ENCODE peak calls at places on chromosome 19, in five cellular contexts. One of them, this sample, is unnamed.
A peak's percentile ranks its signal among the peaks of the same experiment; 100 is the strongest.

GRCh38 chr19:11142528-11143171 is 12.9 kb downstream of the SPC24 start:
- DNase-seq in IMR-90: peak; percentile 95
- DNase-seq in breast epithelium: peak; percentile 81
- DNase-seq in tibial nerve: peak; percentile 83
- DNase-seq in esophagus muscularis mucosa: peak; percentile 96
- DNase-seq in this sample: peak; percentile 92

GRCh38 chr19:55590621-55591020 is 8.7 kb downstream of the FIZ1 start:
- DNase-seq in esophagus muscularis mucosa: no peak
- DNase-seq in IMR-90: no peak
- DNase-seq in tibial nerve: no peak
- DNase-seq in breast epithelium: no peak
- DNase-seq in this sample: no peak

GRCh38 chr19:41531438-41532311 is 44.3 kb upstream of the CEACAM21 start:
- DNase-seq in IMR-90: peak; percentile 31
- DNase-seq in tibial nerve: peak; percentile 85
- DNase-seq in breast epithelium: peak; percentile 83
- DNase-seq in esophagus muscularis mucosa: peak; percentile 93
- DNase-seq in this sample: peak; percentile 72

GRCh38 chr19:48724796-48725753 is 5.5 kb upstream of the MAMSTR start:
- DNase-seq in breast epithelium: no peak
- DNase-seq in tibial nerve: peak; percentile 82
- DNase-seq in IMR-90: peak; percentile 93
- DNase-seq in esophagus muscularis mucosa: no peak
- DNase-seq in this sample: no peak

GRCh38 chr19:15445227-15445605 is 4.5 kb downstream of the WIZ start:
- DNase-seq in esophagus muscularis mucosa: no peak
- DNase-seq in tibial nerve: no peak
- DNase-seq in IMR-90: no peak
- DNase-seq in breast epithelium: no peak
- DNase-seq in this sample: no peak

GRCh38 chr19:11453468-11454341 is 18.3 kb downstream of the PRKCSH start:
- DNase-seq in IMR-90: no peak
- DNase-seq in esophagus muscularis mucosa: no peak
- DNase-seq in breast epithelium: no peak
- DNase-seq in tibial nerve: no peak
- DNase-seq in this sample: no peak

GRCh38 chr19:16677060-16677459 is 16.1 kb downstream of the TMEM38A start:
- DNase-seq in esophagus muscularis mucosa: no peak
- DNase-seq in IMR-90: no peak
- DNase-seq in breast epithelium: no peak
- DNase-seq in tibial nerve: no peak
- DNase-seq in this sample: no peak

GRCh38 chr19:47284324-47284899 is 9.7 kb downstream of the INAFM1 start:
- DNase-seq in tibial nerve: peak; percentile 89
- DNase-seq in esophagus muscularis mucosa: no peak
- DNase-seq in IMR-90: peak; percentile 68
- DNase-seq in breast epithelium: no peak
- DNase-seq in this sample: no peak

GRCh38 chr19:31500540-31500830 is 151.2 kb upstream of the TSHZ3 start:
- DNase-seq in breast epithelium: no peak
- DNase-seq in esophagus muscularis mucosa: no peak
- DNase-seq in IMR-90: no peak
- DNase-seq in tibial nerve: no peak
- DNase-seq in this sample: no peak

GRCh38 chr19:45632468-45633196 is 6.6 kb downstream of the EML2 start:
- DNase-seq in IMR-90: peak; percentile 89
- DNase-seq in breast epithelium: peak; percentile 68
- DNase-seq in tibial nerve: peak; percentile 18
- DNase-seq in esophagus muscularis mucosa: no peak
- DNase-seq in this sample: peak; percentile 46

GRCh38 chr19:11027381-11027780 is 61.9 kb upstream of the LDLR start:
- DNase-seq in IMR-90: no peak
- DNase-seq in breast epithelium: no peak
- DNase-seq in tibial nerve: no peak
- DNase-seq in esophagus muscularis mucosa: no peak
- DNase-seq in this sample: no peak

GRCh38 chr19:42846597-42846996 is 32.9 kb downstream of the PSG1 start:
- DNase-seq in breast epithelium: no peak
- DNase-seq in tibial nerve: no peak
- DNase-seq in IMR-90: peak; percentile 31
- DNase-seq in esophagus muscularis mucosa: no peak
- DNase-seq in this sample: no peak

GRCh38 chr19:46283771-46284170 is 13.1 kb upstream of the HIF3A start:
- DNase-seq in IMR-90: no peak
- DNase-seq in esophagus muscularis mucosa: no peak
- DNase-seq in tibial nerve: no peak
- DNase-seq in breast epithelium: no peak
- DNase-seq in this sample: no peak

GRCh38 chr19:33459691-33460090 is 61.9 kb downstream of the PEPD start:
- DNase-seq in tibial nerve: no peak
- DNase-seq in IMR-90: no peak
- DNase-seq in esophagus muscularis mucosa: no peak
- DNase-seq in breast epithelium: peak; percentile 27
- DNase-seq in this sample: no peak

GRCh38 chr19:45406165-45406956 is at the start of gene POLR1G:
- DNase-seq in breast epithelium: peak; percentile 75
- DNase-seq in tibial nerve: peak; percentile 64
- DNase-seq in IMR-90: peak; percentile 75
- DNase-seq in esophagus muscularis mucosa: peak; percentile 95
- DNase-seq in this sample: peak; percentile 83

GRCh38 chr19:7655581-7655980 is 13.3 kb upstream of the RETN start:
- DNase-seq in tibial nerve: no peak
- DNase-seq in breast epithelium: no peak
- DNase-seq in IMR-90: no peak
- DNase-seq in esophagus muscularis mucosa: no peak
- DNase-seq in this sample: no peak

GRCh38 chr19:7658219-7658686 is 10.6 kb upstream of the RETN start:
- DNase-seq in tibial nerve: no peak
- DNase-seq in esophagus muscularis mucosa: no peak
- DNase-seq in IMR-90: no peak
- DNase-seq in breast epithelium: no peak
- DNase-seq in this sample: no peak

GRCh38 chr19:7657047-7657779 is 11.6 kb upstream of the RETN start:
- DNase-seq in breast epithelium: no peak
- DNase-seq in tibial nerve: no peak
- DNase-seq in esophagus muscularis mucosa: no peak
- DNase-seq in IMR-90: no peak
- DNase-seq in this sample: no peak

GRCh38 chr19:7652061-7652641 is 15.2 kb downstream of the STXBP2 start:
- DNase-seq in tibial nerve: peak; percentile 73
- DNase-seq in breast epithelium: peak; percentile 92
- DNase-seq in IMR-90: peak; percentile 60
- DNase-seq in esophagus muscularis mucosa: peak; percentile 97
- DNase-seq in this sample: peak; percentile 79

GRCh38 chr19:7654401-7654800 is 14.4 kb upstream of the RETN start:
- DNase-seq in breast epithelium: no peak
- DNase-seq in IMR-90: peak; percentile 5
- DNase-seq in tibial nerve: no peak
- DNase-seq in esophagus muscularis mucosa: no peak
- DNase-seq in this sample: no peak
- H3K27me3 ChIP-seq in breast epithelium: no peaks in the 10 kb centered on the region
- H3K27me3 ChIP-seq in IMR-90: peaks cover 9% of the 10 kb centered on the region
- H3K27me3 ChIP-seq in tibial nerve: peaks cover 21% of the 10 kb centered on the region
- H3K27me3 ChIP-seq in esophagus muscularis mucosa: no peaks in the 10 kb centered on the region
- H3K27me3 ChIP-seq in this sample: no peaks in the 10 kb centered on the region

GRCh38 chr19:58400916-58401824 is 5.7 kb downstream of the RNF225 start:
- DNase-seq in tibial nerve: peak; percentile 100
- DNase-seq in esophagus muscularis mucosa: peak; percentile 100
- DNase-seq in breast epithelium: peak; percentile 100
- DNase-seq in IMR-90: peak; percentile 99
- DNase-seq in this sample: peak; percentile 100
- TF ChIP-seq POLR2A in tibial nerve: peak; percentile 69
- TF ChIP-seq POLR2A in esophagus muscularis mucosa: no peak
- TF ChIP-seq POLR2A in breast epithelium: no peak
- TF ChIP-seq POLR2A in IMR-90: peak; percentile 89
- TF ChIP-seq POLR2A in this sample: peak; percentile 52

GRCh38 chr19:6577410-6578125 is 13.4 kb downstream of the CD70 start:
- DNase-seq in esophagus muscularis mucosa: no peak
- DNase-seq in tibial nerve: no peak
- DNase-seq in IMR-90: no peak
- DNase-seq in breast epithelium: no peak
- DNase-seq in this sample: no peak
- H3K27me3 ChIP-seq in esophagus muscularis mucosa: no peaks in the 10 kb centered on the region
- H3K27me3 ChIP-seq in tibial nerve: no peaks in the 10 kb centered on the region
- H3K27me3 ChIP-seq in IMR-90: no peaks in the 10 kb centered on the region
- H3K27me3 ChIP-seq in breast epithelium: peaks cover 1% of the 10 kb centered on the region
- H3K27me3 ChIP-seq in this sample: no peaks in the 10 kb centered on the region

DNA sequence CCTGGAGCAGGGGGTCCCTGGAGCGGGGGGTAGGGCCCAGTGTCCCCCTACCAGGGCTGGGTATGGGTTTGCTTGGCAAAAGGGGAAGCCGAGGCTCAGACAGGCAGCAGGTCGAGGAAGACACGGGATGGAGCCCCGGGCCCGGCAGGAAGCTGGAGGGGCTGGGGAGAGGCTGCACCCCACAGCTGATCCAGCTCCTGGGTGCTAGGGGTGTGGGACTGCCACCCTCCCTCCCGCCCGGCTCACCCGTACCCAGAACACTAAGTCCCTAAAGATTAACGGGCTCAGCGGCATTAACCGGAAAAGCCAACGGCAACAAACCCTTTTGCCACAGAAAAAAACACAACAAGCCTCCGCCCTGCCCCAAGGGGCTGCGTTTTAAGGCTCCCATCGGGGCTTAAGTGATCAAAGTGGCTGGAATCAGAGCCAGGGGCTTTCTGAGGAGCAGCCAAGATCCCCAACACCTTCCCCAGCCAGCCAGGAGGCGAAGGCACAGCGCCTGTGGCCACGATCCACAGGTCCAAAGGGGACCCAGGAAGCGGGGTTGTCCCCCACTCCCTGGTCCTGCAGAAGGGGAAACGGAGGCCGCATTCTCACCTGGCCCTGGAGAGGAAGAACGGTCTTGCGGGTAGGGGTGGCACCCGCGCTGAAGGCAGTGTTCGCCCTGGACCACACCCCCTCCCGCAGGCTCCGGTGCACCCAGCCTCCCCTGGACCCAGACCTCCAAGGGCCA is 5.3 kb downstream of the TCF3 start:
- DNase-seq in esophagus muscularis mucosa: no peak
- DNase-seq in breast epithelium: no peak
- DNase-seq in tibial nerve: no peak
- DNase-seq in IMR-90: no peak
- DNase-seq in this sample: no peak
- TF ChIP-seq POLR2A in esophagus muscularis mucosa: no peak
- TF ChIP-seq POLR2A in breast epithelium: no peak
- TF ChIP-seq POLR2A in tibial nerve: no peak
- TF ChIP-seq POLR2A in IMR-90: no peak
- TF ChIP-seq POLR2A in this sample: no peak

DNA sequence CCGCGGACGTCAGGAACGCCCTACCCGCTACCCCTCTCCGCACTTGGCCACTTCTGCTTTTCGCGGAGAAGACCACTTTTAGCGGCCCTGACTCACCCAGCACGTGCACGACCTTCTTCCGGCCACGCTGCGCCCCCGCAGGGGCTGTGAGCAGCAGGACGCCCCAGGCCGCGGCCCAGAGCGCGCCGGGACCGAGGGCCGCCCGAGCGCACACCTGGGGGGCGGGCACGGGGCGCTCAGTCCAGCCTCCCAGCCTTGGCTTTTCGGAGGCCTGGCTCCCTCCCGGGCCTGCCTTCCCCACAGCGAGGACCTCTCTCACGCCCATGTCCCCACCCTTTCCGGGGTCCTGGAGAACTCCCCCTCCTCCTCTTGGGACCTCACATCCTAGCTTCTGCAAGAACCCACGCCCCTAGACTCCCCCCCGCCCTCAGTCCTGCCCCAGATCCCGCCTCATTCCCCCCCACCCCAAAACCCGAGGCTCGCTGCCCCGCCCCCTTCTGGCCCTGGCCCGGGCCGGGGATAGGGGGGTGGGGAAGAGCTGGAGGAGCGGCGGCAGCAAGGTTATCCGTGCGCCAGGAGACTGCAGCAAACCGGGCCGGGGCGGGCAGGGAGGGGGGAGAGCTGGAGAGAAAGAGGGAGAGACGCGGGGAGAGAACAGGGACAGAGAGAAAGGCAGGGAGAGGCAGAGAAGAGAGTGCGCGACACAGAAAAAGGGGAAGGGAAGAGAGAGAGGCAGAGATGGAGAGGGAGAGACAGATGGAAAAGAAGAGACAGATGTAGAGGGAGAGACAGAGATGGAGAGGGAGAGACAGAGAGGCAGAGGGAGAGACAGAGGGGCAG is 11.5 kb downstream of the TM6SF2 start:
- DNase-seq in breast epithelium: no peak
- DNase-seq in tibial nerve: no peak
- DNase-seq in esophagus muscularis mucosa: no peak
- DNase-seq in IMR-90: no peak
- DNase-seq in this sample: no peak
- H3K27me3 ChIP-seq in breast epithelium: peaks cover 30% of the 10 kb centered on the region
- H3K27me3 ChIP-seq in tibial nerve: peaks cover 44% of the 10 kb centered on the region
- H3K27me3 ChIP-seq in esophagus muscularis mucosa: peaks cover 24% of the 10 kb centered on the region
- H3K27me3 ChIP-seq in IMR-90: peaks cover 42% of the 10 kb centered on the region
- H3K27me3 ChIP-seq in this sample: no peaks in the 10 kb centered on the region

DNA sequence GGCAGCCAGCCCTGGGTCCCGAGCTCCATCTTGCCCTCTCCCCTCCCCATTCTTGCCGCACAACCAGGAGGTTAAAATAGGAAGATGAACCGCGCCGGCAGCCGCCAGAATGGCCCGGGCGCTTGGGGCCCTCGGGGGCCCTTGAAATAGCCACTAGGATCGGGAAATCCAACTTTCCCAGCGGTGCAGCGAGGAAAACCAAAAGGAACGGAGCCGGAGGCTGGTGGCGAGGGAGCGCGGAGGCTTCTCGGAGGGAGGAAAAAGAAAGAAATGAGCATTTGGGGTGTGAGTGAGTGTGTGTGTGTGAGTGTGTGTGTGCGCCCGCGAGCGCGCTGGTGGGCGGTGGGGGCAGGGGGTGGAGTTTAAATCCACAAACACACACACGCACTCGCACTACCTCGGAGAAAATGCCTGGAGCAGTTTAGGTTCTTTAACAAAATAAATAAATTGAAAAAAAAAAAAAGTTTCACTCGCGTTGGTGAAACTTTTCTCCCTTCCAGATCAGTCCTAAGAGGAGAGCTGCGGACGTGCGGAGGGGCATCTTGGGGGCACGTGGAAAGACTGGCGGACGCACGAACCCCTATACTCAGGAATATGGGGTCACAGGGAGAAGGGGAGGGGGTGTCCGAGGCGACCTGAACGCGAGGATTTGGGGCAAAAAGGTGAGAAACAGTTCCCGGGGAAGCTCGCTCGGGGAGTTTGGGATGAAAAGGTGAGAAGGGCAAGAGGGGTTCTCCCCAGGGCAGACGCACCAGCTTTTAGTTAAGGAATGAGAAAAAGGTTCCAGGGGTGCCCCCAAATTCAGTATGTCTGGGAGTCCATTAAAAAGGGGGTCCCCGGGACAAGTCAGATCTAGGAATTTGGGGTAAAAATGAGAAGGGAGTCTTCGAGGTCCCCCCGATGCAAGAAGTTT is 1.3 kb downstream of the RFX2 start:
- DNase-seq in tibial nerve: peak; percentile 77
- DNase-seq in IMR-90: peak; percentile 66
- DNase-seq in esophagus muscularis mucosa: peak; percentile 93
- DNase-seq in breast epithelium: peak; percentile 60
- DNase-seq in this sample: peak; percentile 61
- TF ChIP-seq POLR2A in tibial nerve: peak; percentile 39
- TF ChIP-seq POLR2A in IMR-90: peak; percentile 19
- TF ChIP-seq POLR2A in esophagus muscularis mucosa: no peak
- TF ChIP-seq POLR2A in breast epithelium: no peak
- TF ChIP-seq POLR2A in this sample: no peak